ENCODE peak calls at places on chromosome 2, in five cellular contexts. One of them, this sample, is unnamed.

GRCh38 chr2:169824373-169825333 is at the start of gene METTL5:
- DNase-seq in cardiac fibroblast: peak; percentile 82
- DNase-seq in A549: peak; percentile 84
- DNase-seq in activated CD8-positive, alpha-beta T cell treated with anti-CD3 and anti-CD28 coated beads, Interleukin-2, amount 10 ng/mL, durations not matched to agents 7 days and 5 days: peak; percentile 83
- DNase-seq in NCI-H2081: peak; percentile 85
- DNase-seq in this sample: peak; percentile 85

GRCh38 chr2:58967736-58968135 is 726.6 kb upstream of the FANCL start:
- DNase-seq in NCI-H2081: no peak
- DNase-seq in A549: peak; percentile 6
- DNase-seq in cardiac fibroblast: no peak
- DNase-seq in activated CD8-positive, alpha-beta T cell treated with anti-CD3 and anti-CD28 coated beads, Interleukin-2, amount 10 ng/mL, durations not matched to agents 7 days and 5 days: no peak
- DNase-seq in this sample: no peak

GRCh38 chr2:151891566-151892194 is 63.5 kb upstream of the ARL5A start:
- DNase-seq in activated CD8-positive, alpha-beta T cell treated with anti-CD3 and anti-CD28 coated beads, Interleukin-2, amount 10 ng/mL, durations not matched to agents 7 days and 5 days: no peak
- DNase-seq in cardiac fibroblast: no peak
- DNase-seq in A549: no peak
- DNase-seq in NCI-H2081: no peak
- DNase-seq in this sample: no peak

GRCh38 chr2:86806059-86806857 is 15.5 kb upstream of the CD8A start:
- DNase-seq in A549: no peak
- DNase-seq in activated CD8-positive, alpha-beta T cell treated with anti-CD3 and anti-CD28 coated beads, Interleukin-2, amount 10 ng/mL, durations not matched to agents 7 days and 5 days: peak; percentile 50
- DNase-seq in NCI-H2081: no peak
- DNase-seq in cardiac fibroblast: no peak
- DNase-seq in this sample: peak; percentile 64

GRCh38 chr2:174445248-174445647 is 41.6 kb downstream of the GPR155 start:
- DNase-seq in activated CD8-positive, alpha-beta T cell treated with anti-CD3 and anti-CD28 coated beads, Interleukin-2, amount 10 ng/mL, durations not matched to agents 7 days and 5 days: no peak
- DNase-seq in cardiac fibroblast: peak; percentile 11
- DNase-seq in A549: no peak
- DNase-seq in NCI-H2081: no peak
- DNase-seq in this sample: no peak

GRCh38 chr2:185372188-185372587 is 366.4 kb upstream of the FSIP2 start:
- DNase-seq in activated CD8-positive, alpha-beta T cell treated with anti-CD3 and anti-CD28 coated beads, Interleukin-2, amount 10 ng/mL, durations not matched to agents 7 days and 5 days: no peak
- DNase-seq in A549: no peak
- DNase-seq in cardiac fibroblast: peak; percentile 0
- DNase-seq in NCI-H2081: no peak
- DNase-seq in this sample: no peak

GRCh38 chr2:236252521-236252920 is 11.7 kb downstream of the ASB18 start:
- DNase-seq in A549: no peak
- DNase-seq in cardiac fibroblast: no peak
- DNase-seq in NCI-H2081: no peak
- DNase-seq in activated CD8-positive, alpha-beta T cell treated with anti-CD3 and anti-CD28 coated beads, Interleukin-2, amount 10 ng/mL, durations not matched to agents 7 days and 5 days: no peak
- DNase-seq in this sample: no peak

GRCh38 chr2:199458806-199459285 is 1.1 kb upstream of the SATB2 start:
- DNase-seq in NCI-H2081: no peak
- DNase-seq in activated CD8-positive, alpha-beta T cell treated with anti-CD3 and anti-CD28 coated beads, Interleukin-2, amount 10 ng/mL, durations not matched to agents 7 days and 5 days: no peak
- DNase-seq in cardiac fibroblast: peak; percentile 31
- DNase-seq in A549: no peak
- DNase-seq in this sample: peak; percentile 24

GRCh38 chr2:133574186-133574585 is 5.9 kb upstream of the NCKAP5 start:
- DNase-seq in NCI-H2081: no peak
- DNase-seq in activated CD8-positive, alpha-beta T cell treated with anti-CD3 and anti-CD28 coated beads, Interleukin-2, amount 10 ng/mL, durations not matched to agents 7 days and 5 days: no peak
- DNase-seq in A549: no peak
- DNase-seq in cardiac fibroblast: no peak
- DNase-seq in this sample: no peak

GRCh38 chr2:216956820-216957493 is 97.1 kb upstream of the TNP1 start:
- DNase-seq in cardiac fibroblast: no peak
- DNase-seq in NCI-H2081: no peak
- DNase-seq in A549: no peak
- DNase-seq in activated CD8-positive, alpha-beta T cell treated with anti-CD3 and anti-CD28 coated beads, Interleukin-2, amount 10 ng/mL, durations not matched to agents 7 days and 5 days: no peak
- DNase-seq in this sample: no peak

GRCh38 chr2:235390108-235390815 is 103.6 kb upstream of the AGAP1 start:
- DNase-seq in cardiac fibroblast: no peak
- DNase-seq in A549: peak; percentile 22
- DNase-seq in NCI-H2081: no peak
- DNase-seq in activated CD8-positive, alpha-beta T cell treated with anti-CD3 and anti-CD28 coated beads, Interleukin-2, amount 10 ng/mL, durations not matched to agents 7 days and 5 days: peak; percentile 58
- DNase-seq in this sample: peak; percentile 47

GRCh38 chr2:137493261-137493660 is 471.0 kb upstream of the HNMT start:
- DNase-seq in cardiac fibroblast: no peak
- DNase-seq in A549: no peak
- DNase-seq in activated CD8-positive, alpha-beta T cell treated with anti-CD3 and anti-CD28 coated beads, Interleukin-2, amount 10 ng/mL, durations not matched to agents 7 days and 5 days: no peak
- DNase-seq in NCI-H2081: no peak
- DNase-seq in this sample: no peak

This sample was measured in activated naive CD8-positive, alpha-beta T cell treated with anti-CD3 and anti-CD28 coated beads, Interleukin-2, amount 50 U/mL, for 24 hours.